ENCODE peak calls at places on chromosome 18, in four cellular contexts. I is IMR-90, P is breast epithelium, E is esophagus squamous epithelium. X is an unnamed sample.
A peak's percentile ranks its signal among the peaks of the same experiment; 100 is the strongest.

GRCh38 chr18:68979737-68980136 is 181.9 kb downstream of the CCDC102B start:
- DNase-seq in I (no peak), P (no peak), E (no peak), X (no peak)

GRCh38 chr18:79772108-79772864 is 25.5 kb upstream of the KCNG2 start:
- DNase-seq in I (no peak), P (no peak), E (no peak), X (no peak)

GRCh38 chr18:54296017-54296416 is 26.7 kb downstream of the POLI start:
- DNase-seq in I (peak; percentile 32), P (no peak), E (no peak), X (no peak)

GRCh38 chr18:76177160-76177559 is 317.9 kb downstream of the ZNF516 start:
- DNase-seq in I (no peak), P (no peak), E (no peak), X (no peak)

GRCh38 chr18:39751161-39751560 is 2185.6 kb upstream of the CELF4 start:
- DNase-seq in I (peak; percentile 24), P (no peak), E (no peak), X (no peak)

GRCh38 chr18:79938196-79938595 is 13.3 kb downstream of the SLC66A2 start:
- DNase-seq in I (no peak), P (peak; percentile 10), E (no peak), X (no peak)

GRCh38 chr18:76573325-76574025 is 78.4 kb upstream of the ZNF516 start:
- DNase-seq in I (peak; percentile 80), P (no peak), E (no peak), X (no peak)

GRCh38 chr18:23330423-23330822 is 122.7 kb upstream of the RIOK3 start:
- DNase-seq in I (no peak), P (peak; percentile 58), E (no peak), X (no peak)

GRCh38 chr18:77205769-77206168 is 43.9 kb upstream of the GALR1 start:
- DNase-seq in I (no peak), P (no peak), E (no peak), X (no peak)

GRCh38 chr18:68919900-68920299 is 122.0 kb downstream of the CCDC102B start:
- DNase-seq in I (no peak), P (no peak), E (no peak), X (no peak)

GRCh38 chr18:49898421-49898820 is 85.1 kb upstream of the ACAA2 start:
- DNase-seq in I (peak; percentile 69), P (no peak), E (no peak), X (no peak)

GRCh38 chr18:7567487-7568425 is 640 bp downstream of the PTPRM start:
- DNase-seq in I (peak; percentile 64), P (peak; percentile 59), E (no peak), X (peak; percentile 73)

GRCh38 chr18:69839989-69840388 is 107.7 kb downstream of the CD226 start:
- DNase-seq in I (no peak), P (no peak), E (no peak), X (no peak)

GRCh38 chr18:78514910-78515670 is 464.5 kb upstream of the SALL3 start:
- DNase-seq in I (no peak), P (no peak), E (no peak), X (no peak)

GRCh38 chr18:79326413-79327198 is 69.1 kb upstream of the NFATC1 start:
- DNase-seq in I (peak; percentile 30), P (no peak), E (no peak), X (no peak)

GRCh38 chr18:74013955-74014354 is 133.7 kb downstream of the FBXO15 start:
- DNase-seq in I (peak; percentile 57), P (no peak), E (no peak), X (no peak)

GRCh38 chr18:48948112-48949050 is 2.4 kb downstream of the SMAD7 start:
- DNase-seq in I (peak; percentile 86), P (no peak), E (no peak), X (peak; percentile 57)

GRCh38 chr18:77529492-77529891 is 279.8 kb downstream of the GALR1 start:
- DNase-seq in I (no peak), P (no peak), E (no peak), X (no peak)

GRCh38 chr18:48933578-48934399 is 17.0 kb downstream of the SMAD7 start:
- DNase-seq in I (no peak), P (no peak), E (no peak), X (no peak)

GRCh38 chr18:48080546-48080945 is 150.1 kb upstream of the SMAD2 start:
- DNase-seq in I (no peak), P (no peak), E (no peak), X (no peak)

GRCh38 chr18:61001138-61001537 is 332.1 kb upstream of the CDH20 start:
- DNase-seq in I (no peak), P (no peak), E (no peak), X (no peak)

GRCh38 chr18:79868811-79869541 is 71.2 kb downstream of the KCNG2 start:
- DNase-seq in I (no peak), P (no peak), E (no peak), X (no peak)

GRCh38 chr18:36831139-36831538 is 2.2 kb downstream of the KIAA1328 start:
- DNase-seq in I (peak; percentile 63), P (no peak), E (no peak), X (no peak)

GRCh38 chr18:5463390-5463789 is 80.4 kb downstream of the EPB41L3 start:
- DNase-seq in I (peak; percentile 93), P (no peak), E (no peak), X (peak; percentile 46)
- H3K4me1 ChIP-seq in I (peaks cover 6% of the 10 kb centered on the region), P (no peaks in the 10 kb centered on the region), E (peaks cover 10% of the 10 kb centered on the region), X (no peaks in the 10 kb centered on the region)

DNA sequence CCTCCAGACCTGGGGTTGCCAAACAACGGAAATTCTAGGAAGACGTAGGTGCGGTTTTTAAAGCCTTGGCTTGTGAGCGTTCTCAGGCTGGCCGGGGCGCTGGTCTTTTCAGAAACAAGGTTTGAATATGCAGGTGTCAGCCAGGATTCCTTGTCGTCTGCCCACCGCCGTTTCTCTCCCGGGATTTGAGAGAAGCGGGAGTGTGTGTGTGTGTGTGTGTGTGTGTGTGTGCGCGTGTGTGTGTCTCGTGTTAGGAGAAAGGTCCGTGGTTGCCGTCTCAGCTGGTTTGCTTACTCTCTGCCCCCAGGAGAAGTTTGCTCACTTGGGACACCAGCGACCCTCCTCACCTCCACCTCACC is 1.0 kb upstream of the ONECUT2 start:
- DNase-seq in I (no peak), P (no peak), E (no peak), X (no peak)
- H3K27me3 ChIP-seq in I (peaks cover 85% of the 10 kb centered on the region), P (peaks cover under 1% of the 10 kb centered on the region), E (peaks cover 100% of the 10 kb centered on the region), X (peaks cover 78% of the 10 kb centered on the region)

DNA sequence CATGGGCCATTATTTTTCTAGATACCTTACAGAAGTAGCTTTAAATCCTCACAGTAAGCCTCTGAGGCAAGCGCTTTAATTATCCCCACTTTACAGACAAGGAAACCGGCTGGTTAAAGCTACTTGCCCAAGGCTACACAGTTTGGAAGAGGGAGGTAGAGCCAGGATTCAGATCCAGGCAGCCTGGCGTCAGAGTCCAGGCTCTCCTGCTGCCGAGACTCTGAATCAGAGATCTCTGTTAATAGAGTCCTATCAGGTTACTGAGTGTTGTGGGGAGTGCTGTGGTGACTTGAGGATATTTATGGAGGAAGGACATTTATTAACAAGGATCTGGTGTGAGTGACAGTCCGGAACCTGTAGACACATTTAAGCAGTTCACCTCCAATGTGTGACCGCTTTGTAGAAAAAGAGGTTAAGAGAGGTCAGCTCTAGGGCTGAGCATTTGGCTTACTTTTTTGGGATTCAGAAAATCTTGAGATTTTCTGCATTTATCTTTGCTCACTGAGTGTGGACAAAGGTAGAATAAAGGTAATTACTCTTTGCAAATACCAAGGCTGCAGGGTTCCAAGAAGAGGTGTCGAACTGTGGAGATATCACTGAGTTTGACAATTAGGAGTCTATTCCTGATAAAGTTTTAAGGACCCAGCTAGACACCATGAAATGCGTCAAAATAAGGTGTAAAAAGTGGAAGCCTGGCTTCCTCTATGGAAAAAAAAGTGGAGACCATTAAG is 1.6 kb upstream of the CEP192 start:
- DNase-seq in I (no peak), P (no peak), E (no peak), X (no peak)
- H3K4me3 ChIP-seq in I (no peak overlapping the region), P (no peak overlapping the region), E (no peak overlapping the region), X (no peak overlapping the region)

GRCh38 chr18:9712606-9713005 is 4.5 kb downstream of the RAB31 start:
- DNase-seq in I (no peak), P (no peak), E (no peak), X (no peak)
- H3K4me1 ChIP-seq in I (peaks cover 10% of the 10 kb centered on the region), P (no peaks in the 10 kb centered on the region), E (peaks cover 28% of the 10 kb centered on the region), X (peaks cover 17% of the 10 kb centered on the region)

GRCh38 chr18:57431512-57432080 is 3.6 kb upstream of the ONECUT2 start:
- DNase-seq in I (no peak), P (no peak), E (no peak), X (no peak)
- H3K27me3 ChIP-seq in I (peaks cover 81% of the 10 kb centered on the region), P (peaks cover 7% of the 10 kb centered on the region), E (peaks cover 100% of the 10 kb centered on the region), X (peaks cover 96% of the 10 kb centered on the region)

DNA sequence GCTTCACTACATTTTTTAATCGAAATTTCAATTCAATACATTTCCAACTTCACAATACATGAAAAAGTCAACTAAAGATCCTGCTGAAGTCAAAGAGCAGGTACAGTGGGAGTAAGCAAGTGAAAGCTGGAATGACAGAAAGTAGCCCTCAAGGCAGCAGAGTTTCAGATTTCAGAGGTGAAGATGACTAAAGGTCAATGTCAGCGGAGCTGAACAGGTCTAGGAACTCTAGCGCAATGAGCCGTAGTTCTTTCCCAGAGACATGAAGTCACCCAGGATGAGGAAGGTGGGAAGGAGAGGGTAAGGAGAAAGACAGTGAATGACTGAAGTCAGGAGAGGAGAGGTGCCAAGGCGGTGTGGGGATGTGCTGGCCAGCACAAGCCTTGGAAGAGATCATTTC is 28.2 kb downstream of the PTPN2 start:
- DNase-seq in I (no peak), P (no peak), E (no peak), X (no peak)
- H3K4me3 ChIP-seq in I (no peak overlapping the region), P (no peak overlapping the region), E (no peak overlapping the region), X (no peak overlapping the region)

GRCh38 chr18:58205780-58206160 is 161.7 kb downstream of the NEDD4L start:
- DNase-seq in I (no peak), P (no peak), E (no peak), X (no peak)
- H3K4me1 ChIP-seq in I (peaks cover 13% of the 10 kb centered on the region), P (no peaks in the 10 kb centered on the region), E (peaks cover 6% of the 10 kb centered on the region), X (peaks cover 25% of the 10 kb centered on the region)

DNA sequence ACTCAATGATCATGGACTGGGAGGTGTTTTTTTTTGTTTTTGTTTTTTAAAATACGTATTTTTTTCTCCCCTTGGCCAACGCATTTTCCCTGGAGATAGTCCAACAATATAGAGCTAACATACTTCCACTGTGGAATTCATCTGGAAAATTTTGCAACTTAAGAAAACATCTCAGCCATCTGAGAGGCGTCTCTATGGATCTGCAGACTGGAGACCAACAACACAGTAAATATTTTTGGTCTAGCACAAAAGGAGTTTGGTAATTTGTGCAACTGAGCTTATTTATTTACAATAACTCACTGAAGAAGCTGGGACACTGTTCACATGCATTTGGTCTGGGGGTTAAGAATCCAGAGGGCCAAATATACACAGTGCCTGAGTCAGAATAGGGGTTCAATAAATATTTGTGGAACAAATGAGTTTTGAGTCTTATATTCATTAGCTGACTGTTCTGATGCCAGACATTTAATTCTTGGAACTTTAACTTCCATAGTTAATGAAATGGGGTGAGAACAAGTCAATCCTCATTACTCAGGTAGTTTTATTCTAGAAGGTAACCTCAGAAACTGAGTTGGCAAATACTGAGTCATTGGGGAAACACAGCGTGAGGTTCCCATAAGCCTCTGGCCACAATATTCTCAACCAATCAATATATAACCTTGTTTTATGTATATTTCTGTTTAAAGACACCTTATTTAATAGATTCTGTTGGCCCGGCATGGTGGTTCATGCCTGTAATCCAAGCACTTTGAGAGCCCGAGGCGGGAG is 36.1 kb downstream of the CCBE1 start:
- DNase-seq in I (peak; percentile 69), P (no peak), E (no peak), X (no peak)
- H3K27me3 ChIP-seq in I (no peaks in the 10 kb centered on the region), P (no peaks in the 10 kb centered on the region), E (no peaks in the 10 kb centered on the region), X (no peaks in the 10 kb centered on the region)